ENCODE peak calls at places on chromosomes 11 and 22, in four cellular contexts. I, S, L and T are unnamed samples.

GRCh38 chr11:63527667-63528066 is 8.9 kb upstream of the PLAAT4 start:
- DNase-seq in I (no peak), S (no peak), L (no peak), T (no peak)

GRCh38 chr22:44622147-44622427 is 79.9 kb upstream of the PRR5 start:
- DNase-seq in I (peak; percentile 24), S (no peak), L (no peak), T (no peak)

GRCh38 chr22:31122532-31123291 is at the start of gene INPP5J:
- DNase-seq in I (no peak), S (no peak), L (no peak), T (peak; percentile 39)

GRCh38 chr11:110564676-110565343 is 135.1 kb downstream of the FDX1 start:
- DNase-seq in I (no peak), S (no peak), L (no peak), T (no peak)

GRCh38 chr11:69384548-69385465 is 90.9 kb downstream of the MYEOV start:
- DNase-seq in I (no peak), S (no peak), L (no peak), T (no peak)

GRCh38 chr11:75273989-75274391 is 33.4 kb downstream of the TPBGL start:
- DNase-seq in I (peak; percentile 0), S (no peak), L (no peak), T (no peak)

GRCh38 chr11:94800394-94800793 is 32.2 kb downstream of the AMOTL1 start:
- DNase-seq in I (no peak), S (peak; percentile 83), L (no peak), T (no peak)

GRCh38 chr22:38921126-38921525 is 36.3 kb upstream of the APOBEC3A start:
- DNase-seq in I (no peak), S (no peak), L (no peak), T (no peak)

GRCh38 chr22:50625131-50625567 is 2.8 kb downstream of the ARSA start:
- DNase-seq in I (no peak), S (no peak), L (no peak), T (no peak)

GRCh38 chr11:91972665-91973266 is 251.9 kb upstream of the FAT3 start:
- DNase-seq in I (no peak), S (no peak), L (no peak), T (no peak)

GRCh38 chr22:20552450-20552894 is 45.1 kb downstream of the MED15 start:
- DNase-seq in I (no peak), S (peak; percentile 84), L (no peak), T (no peak)

GRCh38 chr11:1225386-1226225 is 2.7 kb downstream of the MUC5B start:
- DNase-seq in I (peak; percentile 1), S (no peak), L (no peak), T (no peak)

GRCh38 chr11:67118059-67118766 is 850 bp upstream of the KDM2A start:
- DNase-seq in I (peak; percentile 65), S (peak; percentile 27), L (no peak), T (peak; percentile 12)

GRCh38 chr22:25495286-25495685 is 69.2 kb upstream of the GRK3 start:
- DNase-seq in I (no peak), S (no peak), L (no peak), T (peak; percentile 26)

GRCh38 chr11:58575377-58576020 is at the start of gene LPXN:
- DNase-seq in I (peak; percentile 40), S (peak; percentile 83), L (peak; percentile 71), T (peak; percentile 77)

GRCh38 chr11:106956887-106957505 is 61.3 kb downstream of the GUCY1A2 start:
- DNase-seq in I (no peak), S (no peak), L (no peak), T (no peak)

GRCh38 chr11:1534682-1535081 is 37.4 kb downstream of the DUSP8 start:
- DNase-seq in I (no peak), S (peak; percentile 54), L (no peak), T (no peak)

GRCh38 chr22:44387486-44387885 is 74.7 kb upstream of the SHISAL1 start:
- DNase-seq in I (no peak), S (no peak), L (no peak), T (no peak)

GRCh38 chr11:41457216-41458014 is 2.0 kb downstream of the LRRC4C start:
- DNase-seq in I (no peak), S (no peak), L (no peak), T (no peak)

GRCh38 chr11:1087279-1087960 is 12.7 kb downstream of the MUC2 start:
- DNase-seq in I (no peak), S (no peak), L (no peak), T (no peak)

GRCh38 chr22:48663297-48663696 is 1164.4 kb downstream of the BRD1 start:
- DNase-seq in I (no peak), S (no peak), L (no peak), T (no peak)

GRCh38 chr11:35082322-35083180 is 56.4 kb upstream of the CD44 start:
- DNase-seq in I (peak; percentile 84), S (peak; percentile 89), L (peak; percentile 89), T (peak; percentile 94)

GRCh38 chr11:73366953-73367352 is 9.2 kb upstream of the RELT start:
- DNase-seq in I (no peak), S (no peak), L (no peak), T (no peak)

GRCh38 chr11:129972596-129972995 is 30.0 kb downstream of the PRDM10 start:
- DNase-seq in I (no peak), S (no peak), L (no peak), T (no peak)

GRCh38 chr11:134545521-134545920 is 133.5 kb upstream of the B3GAT1 start:
- DNase-seq in I (no peak), S (no peak), L (no peak), T (no peak)

GRCh38 chr11:106397787-106398355 is 320.4 kb downstream of the AASDHPPT start:
- DNase-seq in I (no peak), S (peak; percentile 23), L (no peak), T (no peak)

GRCh38 chr11:126336646-126337045 is 18.8 kb upstream of the ST3GAL4 start:
- DNase-seq in I (no peak), S (no peak), L (no peak), T (no peak)

GRCh38 chr11:134468796-134469195 is 56.8 kb upstream of the B3GAT1 start:
- DNase-seq in I (no peak), S (no peak), L (no peak), T (no peak)

GRCh38 chr11:36356201-36356600 is 60.1 kb downstream of the PRR5L start:
- DNase-seq in I (no peak), S (peak; percentile 58), L (no peak), T (no peak)

GRCh38 chr11:12535321-12535720 is 138.9 kb upstream of the TEAD1 start:
- DNase-seq in I (no peak), S (no peak), L (no peak), T (no peak)